ENCODE peak calls at places on chromosomes 7 and 10, in nine cellular contexts. W, X, Y, T, G, U, H, N and B are unnamed samples.

GRCh38 chr7:108973075-108973474 is 403.4 kb downstream of the DNAJB9 start:
- DNase-seq in W (no peak), X (no peak), Y (no peak), T (no peak), G (no peak), U (peak), H (no peak), N (no peak), B (no peak)

GRCh38 chr10:71005337-71006305 is 117.3 kb upstream of the PCBD1 start:
- DNase-seq in W (peak), X (no peak), Y (no peak), T (no peak), G (no peak), U (no peak), H (no peak), N (no peak), B (peak)

GRCh38 chr7:77199008-77199966 is at the start of gene FGL2:
- DNase-seq in W (peak), X (peak), Y (peak), T (peak), G (peak), U (peak), H (no peak), N (no peak), B (peak)

GRCh38 chr10:101611096-101611495 is 23.0 kb downstream of the DPCD start:
- DNase-seq in W (no peak), X (no peak), Y (no peak), T (no peak), G (no peak), U (no peak), H (no peak), N (no peak), B (no peak)

GRCh38 chr7:150923191-150923590 is 54.9 kb downstream of the KCNH2 start:
- DNase-seq in W (no peak), X (no peak), Y (no peak), T (no peak), G (no peak), U (no peak), H (no peak), N (no peak), B (no peak)

GRCh38 chr7:22438994-22439393 is 61.0 kb downstream of the STEAP1B start:
- DNase-seq in W (no peak), X (no peak), Y (no peak), T (no peak), G (no peak), U (no peak), H (no peak), N (no peak), B (no peak)

GRCh38 chr7:15686957-15687644 is 618 bp upstream of the MEOX2 start:
- DNase-seq in W (peak), X (no peak), Y (no peak), T (no peak), G (no peak), U (peak), H (no peak), N (no peak), B (peak)

GRCh38 chr7:266851-267840 is 22.8 kb upstream of the FOXL3 start:
- DNase-seq in W (peak), X (no peak), Y (no peak), T (peak), G (no peak), U (no peak), H (no peak), N (no peak), B (no peak)

GRCh38 chr7:135685306-135686084 is 23.2 kb downstream of the STMP1 start:
- DNase-seq in W (no peak), X (no peak), Y (no peak), T (no peak), G (no peak), U (peak), H (no peak), N (no peak), B (no peak)

GRCh38 chr10:2964632-2965296 is 102.6 kb upstream of the PFKP start:
- DNase-seq in W (no peak), X (no peak), Y (no peak), T (no peak), G (no peak), U (no peak), H (no peak), N (no peak), B (no peak)

GRCh38 chr10:26232174-26232573 is 15.6 kb downstream of the GAD2 start:
- DNase-seq in W (no peak), X (no peak), Y (no peak), T (no peak), G (no peak), U (no peak), H (no peak), N (no peak), B (no peak)

GRCh38 chr10:115937756-115938032 is 335.3 kb downstream of the GFRA1 start:
- DNase-seq in W (no peak), X (no peak), Y (no peak), T (no peak), G (no peak), U (no peak), H (no peak), N (no peak), B (no peak)

GRCh38 chr10:106780593-106781088 is 383.9 kb downstream of the SORCS1 start:
- DNase-seq in W (no peak), X (no peak), Y (no peak), T (no peak), G (no peak), U (no peak), H (no peak), N (no peak), B (no peak)

GRCh38 chr10:116974442-116975005 is 30.5 kb downstream of the SHTN1 start:
- DNase-seq in W (no peak), X (no peak), Y (no peak), T (no peak), G (no peak), U (peak), H (no peak), N (no peak), B (no peak)

GRCh38 chr7:56040691-56041090 is 10.6 kb downstream of the PSPH start:
- DNase-seq in W (no peak), X (no peak), Y (peak), T (no peak), G (no peak), U (no peak), H (no peak), N (no peak), B (no peak)

GRCh38 chr7:24197852-24198251 is 86.1 kb upstream of the NPY start:
- DNase-seq in W (no peak), X (no peak), Y (no peak), T (no peak), G (no peak), U (no peak), H (no peak), N (no peak), B (no peak)

GRCh38 chr10:72038458-72039001 is 49.8 kb downstream of the SPOCK2 start:
- DNase-seq in W (no peak), X (no peak), Y (no peak), T (no peak), G (no peak), U (peak), H (no peak), N (no peak), B (no peak)

GRCh38 chr10:102650655-102651454 is 6.6 kb downstream of the TRIM8 start:
- DNase-seq in W (peak), X (no peak), Y (no peak), T (no peak), G (no peak), U (no peak), H (no peak), N (no peak), B (no peak)

GRCh38 chr7:28988818-28989595 is 30.9 kb upstream of the TRIL start:
- DNase-seq in W (peak), X (no peak), Y (no peak), T (no peak), G (no peak), U (peak), H (no peak), N (no peak), B (peak)

GRCh38 chr10:23556727-23557440 is 118.0 kb downstream of the OTUD1 start:
- DNase-seq in W (no peak), X (no peak), Y (no peak), T (no peak), G (no peak), U (peak), H (no peak), N (no peak), B (no peak)

GRCh38 chr10:30813872-30814471 is 184.4 kb upstream of the LYZL2 start:
- DNase-seq in W (no peak), X (no peak), Y (no peak), T (no peak), G (no peak), U (peak), H (no peak), N (no peak), B (no peak)

GRCh38 chr10:3366735-3367405 is 194.3 kb upstream of the PITRM1 start:
- DNase-seq in W (no peak), X (no peak), Y (no peak), T (no peak), G (no peak), U (no peak), H (no peak), N (no peak), B (no peak)